ENCODE peak calls at places on chromosomes 5 and 9, in seven cellular contexts. E is GM10248, V is Peyer's patch, R is transverse colon, M is omental fat pad, Z is endodermal cell, D is progenitor cell of endocrine pancreas. O is an unnamed sample.
A peak's percentile ranks its signal among the peaks of the same experiment; 100 is the strongest.

GRCh38 chr5:60634054-60634453 is 65.9 kb downstream of the DEPDC1B start:
- DNase-seq in E (no peak), V (no peak), R (no peak), M (no peak), Z (no peak), D (no peak), O (no peak)

GRCh38 chr9:3035594-3036389 is 191.9 kb upstream of the PUM3 start:
- DNase-seq in E (no peak), V (no peak), R (no peak), M (no peak), Z (no peak), D (no peak), O (no peak)

GRCh38 chr5:175796536-175797499 is 74.6 kb upstream of the CPLX2 start:
- DNase-seq in E (peak; percentile 83), V (peak; percentile 81), R (peak; percentile 60), M (peak; percentile 26), Z (peak; percentile 97), D (peak; percentile 94), O (peak; percentile 89)

GRCh38 chr5:50874277-50874984 is 208.0 kb downstream of the PARP8 start:
- DNase-seq in E (no peak), V (no peak), R (no peak), M (no peak), Z (no peak), D (no peak), O (no peak)

GRCh38 chr5:32584651-32585050 is 706 bp upstream of the SUB1 start:
- DNase-seq in E (no peak), V (no peak), R (no peak), M (no peak), Z (no peak), D (no peak), O (no peak)

GRCh38 chr5:156834916-156835315 is 15.2 kb upstream of the PPP1R2B start:
- DNase-seq in E (no peak), V (no peak), R (peak; percentile 32), M (no peak), Z (no peak), D (no peak), O (no peak)

GRCh38 chr9:129473523-129474244 is 147.2 kb downstream of the C9orf50 start:
- DNase-seq in E (no peak), V (no peak), R (no peak), M (no peak), Z (no peak), D (no peak), O (no peak)

GRCh38 chr5:37816883-37817282 is 23.0 kb downstream of the GDNF start:
- DNase-seq in E (no peak), V (no peak), R (no peak), M (no peak), Z (no peak), D (no peak), O (no peak)

GRCh38 chr9:2159521-2160417 is 144.6 kb downstream of the SMARCA2 start:
- DNase-seq in E (no peak), V (no peak), R (no peak), M (no peak), Z (peak; percentile 63), D (no peak), O (no peak)

GRCh38 chr5:1445313-1445894 is at the start of gene SLC6A3:
- DNase-seq in E (no peak), V (peak; percentile 55), R (peak; percentile 21), M (peak; percentile 34), Z (peak; percentile 96), D (peak; percentile 62), O (no peak)

GRCh38 chr5:157289164-157289819 is 23.4 kb downstream of the CYFIP2 start:
- DNase-seq in E (no peak), V (no peak), R (no peak), M (no peak), Z (no peak), D (no peak), O (no peak)

GRCh38 chr9:134026561-134026960 is 1.3 kb downstream of the BRD3OS start:
- DNase-seq in E (no peak), V (no peak), R (peak; percentile 27), M (no peak), Z (peak; percentile 49), D (no peak), O (no peak)

GRCh38 chr9:108921200-108921599 is 12.7 kb downstream of the ELP1 start:
- DNase-seq in E (no peak), V (no peak), R (no peak), M (no peak), Z (no peak), D (no peak), O (no peak)

GRCh38 chr5:175461370-175461769 is 17.0 kb upstream of the SFXN1 start:
- DNase-seq in E (no peak), V (no peak), R (no peak), M (no peak), Z (no peak), D (no peak), O (no peak)

GRCh38 chr9:106588601-106589000 is 274.4 kb upstream of the ZNF462 start:
- DNase-seq in E (no peak), V (no peak), R (no peak), M (no peak), Z (peak; percentile 62), D (no peak), O (no peak)

GRCh38 chr9:37706290-37706689 is 47.3 kb upstream of the TRMT10B start:
- DNase-seq in E (no peak), V (no peak), R (no peak), M (no peak), Z (no peak), D (no peak), O (no peak)

GRCh38 chr9:27204578-27204977 is 92.4 kb downstream of the EQTN start:
- DNase-seq in E (no peak), V (no peak), R (no peak), M (no peak), Z (no peak), D (no peak), O (no peak)

GRCh38 chr5:74127377-74128338 is 501.7 kb downstream of the ARHGEF28 start:
- DNase-seq in E (no peak), V (no peak), R (no peak), M (no peak), Z (peak; percentile 56), D (no peak), O (no peak)

GRCh38 chr5:17308326-17309065 is 91.1 kb downstream of the BASP1 start:
- DNase-seq in E (no peak), V (no peak), R (no peak), M (no peak), Z (no peak), D (no peak), O (no peak)

GRCh38 chr9:126915281-126915816 is 767 bp downstream of the RALGPS1 start:
- DNase-seq in E (no peak), V (peak; percentile 94), R (peak; percentile 92), M (no peak), Z (peak; percentile 95), D (peak; percentile 82), O (peak; percentile 69)

GRCh38 chr5:178785999-178786398 is 55.5 kb upstream of the ZNF354A start:
- DNase-seq in E (no peak), V (peak; percentile 11), R (no peak), M (no peak), Z (no peak), D (no peak), O (no peak)

GRCh38 chr5:117262607-117263131 is 688.0 kb upstream of the SEMA6A start:
- DNase-seq in E (no peak), V (no peak), R (no peak), M (no peak), Z (no peak), D (no peak), O (no peak)

GRCh38 chr5:56985941-56986630 is 34.2 kb upstream of the MIER3 start:
- DNase-seq in E (peak; percentile 15), V (no peak), R (no peak), M (no peak), Z (no peak), D (no peak), O (no peak)

GRCh38 chr9:108813951-108814601 is 41.7 kb downstream of the ACTL7B start:
- DNase-seq in E (no peak), V (no peak), R (no peak), M (no peak), Z (peak; percentile 51), D (no peak), O (no peak)

GRCh38 chr9:133759146-133759900 is 21.2 kb upstream of the SARDH start:
- DNase-seq in E (no peak), V (peak; percentile 46), R (no peak), M (no peak), Z (peak; percentile 58), D (no peak), O (no peak)

DNA sequence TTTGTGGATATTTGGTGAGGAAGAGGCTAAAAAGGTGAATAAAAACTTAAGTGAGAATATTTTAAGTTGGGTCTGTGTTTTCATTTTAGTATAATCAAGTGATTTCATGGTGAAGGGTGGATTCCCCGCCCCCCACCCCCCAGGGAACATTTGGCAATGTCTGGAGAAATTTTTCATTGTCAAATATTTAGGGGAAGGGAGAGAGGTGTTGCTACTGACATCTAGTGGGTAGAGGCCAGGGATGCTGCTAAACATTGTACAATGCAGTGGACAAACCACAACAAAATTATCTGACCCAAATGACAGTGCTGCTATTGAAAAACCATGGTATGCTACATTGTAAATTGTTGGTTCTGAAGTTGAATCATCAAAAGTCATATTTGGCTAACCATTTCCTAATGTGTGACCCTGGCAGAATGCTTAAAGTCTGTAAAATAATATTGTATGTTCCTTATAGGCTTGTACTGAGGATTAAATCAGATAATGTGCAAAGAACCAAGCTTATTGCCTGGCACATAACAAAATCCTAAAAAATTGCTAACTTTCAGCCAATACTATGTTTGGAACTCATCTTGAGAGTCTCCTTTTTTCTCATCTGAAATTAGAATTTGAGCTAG is 5.6 kb downstream of the C5orf24 start:
- DNase-seq in E (no peak), V (no peak), R (no peak), M (no peak), Z (no peak), D (no peak), O (no peak)
- TF ChIP-seq CTCF in E (peak; percentile 41), V (no peak), R (no peak), M (no peak), Z (peak; percentile 59), D (peak; percentile 33), O (peak; percentile 3)

DNA sequence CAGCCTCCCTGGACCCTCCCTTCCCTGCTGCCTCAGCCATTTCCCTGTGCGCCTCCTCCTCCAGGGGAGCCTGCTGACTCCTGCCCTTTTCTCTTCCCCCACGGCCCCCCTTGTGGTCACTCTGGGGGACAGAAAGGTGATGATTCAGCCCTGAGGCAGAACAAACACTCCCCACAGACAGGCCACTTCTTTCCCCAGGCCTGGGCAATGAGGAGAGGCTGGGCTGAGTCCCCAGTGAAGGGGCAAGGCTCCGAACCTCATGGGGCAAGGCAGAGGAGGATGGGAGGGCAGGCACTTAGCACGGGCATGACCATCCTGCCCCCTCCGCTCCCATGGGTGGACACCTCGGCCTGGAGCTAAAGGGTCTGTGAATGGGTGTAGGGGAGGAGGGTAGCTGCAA is 21.0 kb downstream of the CSF1R start:
- DNase-seq in E (no peak), V (no peak), R (peak; percentile 40), M (no peak), Z (peak; percentile 61), D (no peak), O (no peak)
- TF ChIP-seq CTCF in E (no peak), V (no peak), R (no peak), M (no peak), Z (peak; percentile 22), D (no peak), O (no peak)

GRCh38 chr5:173175523-173175922 is 31.2 kb downstream of the BNIP1 start:
- DNase-seq in E (no peak), V (no peak), R (no peak), M (no peak), Z (peak; percentile 63), D (no peak), O (no peak)

GRCh38 chr5:173172166-173172565 is 27.8 kb downstream of the BNIP1 start:
- DNase-seq in E (no peak), V (no peak), R (no peak), M (no peak), Z (no peak), D (no peak), O (no peak)
- TF ChIP-seq CTCF in E (no peak), V (no peak), R (no peak), M (no peak), Z (peak; percentile 28), D (no peak), O (no peak)

GRCh38 chr5:174312270-174312617 is 266.7 kb downstream of the NSG2 start:
- DNase-seq in E (no peak), V (no peak), R (no peak), M (no peak), Z (no peak), D (no peak), O (no peak)
- TF ChIP-seq CTCF in E (no peak), V (no peak), R (no peak), M (no peak), Z (no peak), D (no peak), O (peak; percentile 32)

O was measured in mesothelial cell of epicardium.